ENCODE peak calls at places on chromosomes 6 and 20, in six cellular contexts. K is CD8-positive, alpha-beta T cell; R is ovary; U is RWPE1; N is sigmoid colon; G is PC-3. I is an unnamed sample.

GRCh38 chr6:161417712-161418457 is 144.0 kb upstream of the AGPAT4 start:
- DNase-seq in K (no peak), N (peak; percentile 70), R (peak; percentile 78), U (no peak), G (peak; percentile 4), I (no peak)

GRCh38 chr20:24766143-24766527 is 182.9 kb upstream of the CST7 start:
- DNase-seq in R (no peak), K (no peak), U (no peak), G (no peak), N (no peak), I (no peak)

GRCh38 chr6:138419766-138420165 is 15.7 kb downstream of the HEBP2 start:
- DNase-seq in U (no peak), G (no peak), R (no peak), K (no peak), N (no peak), I (peak; percentile 53)

GRCh38 chr6:13273202-13273930 is 55.0 kb downstream of the TBC1D7 start:
- DNase-seq in N (no peak), U (no peak), R (no peak), G (no peak), K (no peak), I (no peak)

GRCh38 chr20:22700387-22700786 is 116.0 kb upstream of the FOXA2 start:
- DNase-seq in G (peak; percentile 14), U (no peak), K (no peak), R (no peak), N (no peak), I (no peak)

GRCh38 chr6:149431905-149432775 is 32.1 kb downstream of the SUMO4 start:
- DNase-seq in U (peak; percentile 87), R (peak; percentile 89), N (peak; percentile 95), K (peak; percentile 94), G (peak; percentile 87), I (peak; percentile 84)

GRCh38 chr6:31769684-31770371 is 7.3 kb downstream of the VWA7 start:
- DNase-seq in R (no peak), K (peak; percentile 85), U (peak; percentile 85), N (peak; percentile 80), G (peak; percentile 85), I (peak; percentile 88)

GRCh38 chr6:78619016-78619415 is 248.3 kb upstream of the IRAK1BP1 start:
- DNase-seq in U (no peak), G (no peak), K (no peak), R (no peak), N (no peak), I (no peak)

GRCh38 chr20:63183422-63184146 is 32.3 kb downstream of the YTHDF1 start:
- DNase-seq in G (peak; percentile 64), R (no peak), N (no peak), U (peak; percentile 70), K (peak; percentile 61), I (peak; percentile 17)

GRCh38 chr6:144588674-144589325 is 303.7 kb downstream of the UTRN start:
- DNase-seq in N (no peak), R (no peak), G (no peak), U (no peak), K (no peak), I (no peak)

GRCh38 chr6:144219056-144219685 is 66.0 kb upstream of the UTRN start:
- DNase-seq in N (no peak), R (no peak), K (no peak), G (peak; percentile 61), U (peak; percentile 40), I (peak; percentile 56)

GRCh38 chr6:1067346-1067745 is 244.6 kb upstream of the FOXQ1 start:
- DNase-seq in K (no peak), U (no peak), R (no peak), G (no peak), N (no peak), I (no peak)

GRCh38 chr6:115485400-115485799 is 575.3 kb downstream of the FRK start:
- DNase-seq in G (peak; percentile 6), K (no peak), U (no peak), N (no peak), R (no peak), I (no peak)

GRCh38 chr20:48153523-48153922 is 368.2 kb upstream of the SULF2 start:
- DNase-seq in N (no peak), U (peak; percentile 40), R (no peak), G (peak; percentile 19), K (no peak), I (no peak)

GRCh38 chr6:90643366-90643765 is 56.5 kb upstream of the MAP3K7 start:
- DNase-seq in R (no peak), K (no peak), U (no peak), N (no peak), G (no peak), I (no peak)

DNA sequence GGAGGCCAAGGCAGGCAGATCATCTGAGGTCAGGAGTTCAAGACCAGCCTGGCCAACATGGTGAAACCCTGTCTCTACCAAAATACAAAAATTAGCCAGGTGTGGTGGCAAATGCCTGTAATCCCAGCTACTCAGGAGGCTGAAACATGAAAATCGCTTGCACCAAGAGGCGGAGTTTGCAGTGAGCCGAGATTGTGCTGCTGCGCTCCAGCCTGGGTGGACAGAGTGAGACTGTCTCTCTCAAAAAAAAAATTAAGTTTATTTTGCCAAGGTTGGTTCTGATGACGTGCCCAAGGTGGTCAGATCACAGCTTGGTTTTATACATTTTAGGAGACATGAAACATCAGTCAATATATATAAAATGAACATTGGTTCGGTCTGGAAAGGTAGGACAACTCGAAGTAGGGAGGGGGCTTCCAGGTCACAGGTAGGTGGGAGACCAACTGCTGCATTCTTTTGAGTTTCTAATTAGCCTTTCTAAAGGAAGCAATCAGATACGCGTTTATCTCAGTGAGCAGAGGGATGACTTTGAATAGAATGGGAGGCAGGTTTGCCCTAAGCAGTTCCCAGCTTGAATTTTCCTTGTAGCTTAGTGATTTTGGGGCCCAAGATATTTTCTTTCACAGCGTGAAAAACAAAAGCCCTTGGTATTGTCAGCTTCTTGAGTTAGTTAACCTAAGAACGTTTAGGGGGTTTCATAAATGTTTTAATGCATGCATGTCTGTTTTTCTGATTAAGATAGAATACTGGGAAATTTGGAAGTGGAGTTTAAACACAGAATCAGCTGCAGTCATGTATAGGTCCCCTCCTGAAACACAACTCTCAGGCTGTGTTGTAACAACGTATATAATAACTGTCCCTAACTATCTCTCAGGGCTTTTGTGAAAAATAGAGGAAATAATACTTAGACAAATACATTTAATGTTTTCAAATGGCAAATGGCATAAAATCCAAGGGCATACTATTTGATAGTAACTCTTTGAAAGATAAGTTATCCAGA is 16.7 kb downstream of the ACOT13 start:
- DNase-seq in R (no peak), G (no peak), U (no peak), K (no peak), N (no peak), I (no peak)
- H3K27ac ChIP-seq in R (no peak overlapping the region), G (no peak overlapping the region), U (no peak overlapping the region), K (no peak overlapping the region), N (no peak overlapping the region), I (no peak overlapping the region)

GRCh38 chr20:49620364-49621240 is 52.7 kb upstream of the PTGIS start:
- DNase-seq in G (no peak), U (no peak), N (no peak), R (no peak), K (no peak), I (no peak)
- H3K27ac ChIP-seq in G (no peak overlapping the region), U (no peak overlapping the region), N (no peak overlapping the region), R (no peak overlapping the region), K (no peak overlapping the region), I (no peak overlapping the region)

GRCh38 chr20:20303742-20304141 is 64.2 kb upstream of the INSM1 start:
- DNase-seq in K (no peak), N (no peak), G (no peak), U (no peak), R (no peak), I (no peak)

GRCh38 chr20:20297752-20298151 is 70.2 kb upstream of the INSM1 start:
- DNase-seq in G (no peak), K (no peak), R (no peak), N (no peak), U (no peak), I (no peak)

GRCh38 chr20:20304942-20305341 is 63.0 kb upstream of the INSM1 start:
- DNase-seq in K (no peak), N (no peak), U (no peak), R (no peak), G (no peak), I (no peak)

GRCh38 chr20:20299904-20300303 is 68.0 kb upstream of the INSM1 start:
- DNase-seq in R (no peak), U (no peak), K (no peak), N (no peak), G (peak; percentile 38), I (no peak)

DNA sequence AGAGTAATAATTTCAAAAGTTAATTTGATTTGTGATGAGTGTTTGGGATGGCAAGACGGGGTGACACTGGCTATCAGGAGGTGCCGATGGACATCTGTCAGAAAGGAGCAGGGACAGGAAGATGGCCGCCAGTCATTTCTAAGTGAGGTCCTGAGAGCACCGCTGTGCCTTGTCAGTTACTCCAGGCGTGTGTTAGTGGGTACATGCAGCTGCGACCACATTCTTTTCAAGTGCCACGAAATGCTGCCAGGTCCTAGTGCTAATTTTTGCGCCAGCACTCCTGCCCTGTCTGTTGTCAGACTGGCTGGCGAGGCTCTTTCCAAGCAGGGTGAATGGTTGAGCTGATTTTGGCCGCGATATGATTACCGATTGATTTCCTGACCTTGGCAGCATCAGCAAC is 64.6 kb upstream of the INSM1 start:
- DNase-seq in U (no peak), N (no peak), R (no peak), K (no peak), G (no peak), I (no peak)
- H3K27ac ChIP-seq in U (no peak overlapping the region), N (no peak overlapping the region), R (no peak overlapping the region), K (no peak overlapping the region), G (no peak overlapping the region), I (no peak overlapping the region)

DNA sequence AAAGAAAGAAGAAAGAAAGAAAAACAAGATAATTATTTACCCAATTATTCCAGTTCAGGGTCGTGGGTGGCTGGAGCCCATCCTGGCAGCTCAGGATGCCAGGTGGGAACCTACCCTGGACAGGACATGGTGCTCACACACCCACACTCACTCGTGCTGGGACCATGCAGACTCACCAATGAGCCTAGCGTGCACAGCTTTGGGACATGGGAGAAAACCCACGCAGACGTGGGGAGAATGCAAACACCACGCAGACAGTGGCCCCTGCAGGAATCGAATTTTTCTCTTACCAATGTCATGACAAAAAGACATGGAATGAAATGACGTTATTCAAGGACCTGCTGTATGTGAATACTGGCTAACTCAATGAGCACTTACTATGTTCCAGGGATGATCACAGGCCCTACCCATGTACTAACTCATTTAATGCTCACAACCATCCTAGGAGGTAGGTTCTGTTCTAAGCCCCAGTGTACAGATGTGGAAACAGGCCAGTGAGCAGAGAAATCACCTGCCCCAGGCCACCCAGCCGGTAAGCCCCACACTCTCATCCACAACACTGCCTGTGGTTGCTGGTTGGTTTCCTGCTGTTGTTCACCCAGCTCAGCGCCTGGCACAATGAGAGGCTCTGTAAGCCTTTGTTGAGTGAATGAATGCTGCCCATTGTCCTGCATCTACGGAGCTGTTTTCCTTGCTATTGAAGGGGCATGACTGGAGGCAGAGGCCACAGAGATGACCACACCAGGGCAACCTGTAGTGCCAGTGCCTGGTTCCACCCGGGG is 6.8 kb upstream of the PI16 start:
- DNase-seq in G (no peak), R (no peak), U (no peak), N (no peak), K (peak; percentile 72), I (no peak)
- H3K27ac ChIP-seq in G (no peak overlapping the region), R (no peak overlapping the region), U (no peak overlapping the region), N (no peak overlapping the region), K (no peak overlapping the region), I (no peak overlapping the region)